ENCODE peak calls at places on chromosomes 16 and 17, in five cellular contexts. X is activated CD8-positive, alpha-beta memory T cell treated with anti-CD3 and anti-CD28 coated beads for 4 hours; K is memory B cell; E is stimulated activated CD4-positive, alpha-beta T cell treated with anti-CD3 and anti-CD28 coated beads, Interleukin-12 subunit alpha, Interleukin-12 subunit beta, amount 100 ng/mL, for 4 hours; C is activated T-helper 1 cell treated with anti-CD3 and anti-CD28 coated beads, Interleukin-12 subunit alpha, Interleukin-12 subunit beta, Interleukin-2, Interleukin-4 antibody, amounts not matched to agents 30 ng/mL and 10 ng/mL and 1 ng/mL, durations not matched to agents 14 hours and 24 hours and 36 hours. P is an unnamed sample.

GRCh38 chr16:65069766-65070165 is 52.1 kb downstream of the CDH11 start:
- DNase-seq in X (no peak), K (no peak), E (no peak), C (no peak), P (peak)

GRCh38 chr16:1538804-1539520 is 5.5 kb downstream of the TMEM204 start:
- DNase-seq in X (no peak), K (no peak), E (no peak), C (no peak), P (no peak)

GRCh38 chr16:85521737-85522042 is 91.4 kb upstream of the GSE1 start:
- DNase-seq in X (no peak), K (no peak), E (no peak), C (no peak), P (no peak)

GRCh38 chr17:67606896-67607604 is 110.7 kb upstream of the NOL11 start:
- DNase-seq in X (no peak), K (no peak), E (no peak), C (no peak), P (no peak)

GRCh38 chr17:32241521-32242094 is 24.0 kb upstream of the RHBDL3 start:
- DNase-seq in X (no peak), K (no peak), E (no peak), C (no peak), P (no peak)

GRCh38 chr17:21285164-21286065 is 904 bp downstream of the MAP2K3 start:
- DNase-seq in X (no peak), K (no peak), E (no peak), C (no peak), P (peak)

GRCh38 chr16:22077700-22078313 is 14.5 kb upstream of the VWA3A start:
- DNase-seq in X (peak), K (peak), E (peak), C (peak), P (peak)

GRCh38 chr16:78762222-78762621 is 662.8 kb downstream of the WWOX start:
- DNase-seq in X (no peak), K (no peak), E (no peak), C (no peak), P (no peak)

GRCh38 chr17:42849451-42850157 is 1.4 kb upstream of the AOC3 start:
- DNase-seq in X (no peak), K (no peak), E (no peak), C (no peak), P (peak)